ENCODE peak calls at places on chromosomes 7 and 10, in seven cellular contexts. R is aorta, X is IMR-90, B is cardiac muscle cell, Q is psoas muscle, A is Panc1, V is hepatocyte. T is an unnamed sample. For H3K36me3 and H3K27me3, the result is how much of the 10 kb centered on the place peaks cover.

GRCh38 chr10:70828923-70829322 is 13.2 kb downstream of the SGPL1 start:
- DNase-seq in V (no peak), X (no peak), A (no peak), Q (no peak), B (no peak), R (no peak), T (no peak)

GRCh38 chr7:36749282-36749960 is 25.1 kb upstream of the AOAH start:
- DNase-seq in B (no peak), X (peak), Q (no peak), A (no peak), V (peak), R (no peak), T (no peak)

GRCh38 chr7:50693475-50693874 is 89.2 kb downstream of the GRB10 start:
- DNase-seq in A (no peak), V (no peak), X (no peak), R (no peak), Q (no peak), B (no peak), T (no peak)

GRCh38 chr10:114499630-114500190 is 95.4 kb upstream of the AFAP1L2 start:
- DNase-seq in V (peak), R (no peak), X (no peak), Q (no peak), A (no peak), B (no peak), T (no peak)

GRCh38 chr7:121505540-121506182 is 109.6 kb upstream of the FAM3C start:
- DNase-seq in X (no peak), Q (no peak), V (no peak), R (no peak), B (no peak), A (no peak), T (no peak)

GRCh38 chr7:150986099-150986512 is 4.7 kb upstream of the NOS3 start:
- DNase-seq in A (no peak), V (peak), X (peak), Q (peak), B (peak), R (no peak), T (no peak)

GRCh38 chr7:120783721-120784120 is 74.2 kb downstream of the TSPAN12 start:
- DNase-seq in Q (no peak), X (no peak), A (no peak), B (no peak), R (no peak), V (no peak), T (no peak)

GRCh38 chr7:66781408-66782090 is 41.0 kb downstream of the RABGEF1 start:
- DNase-seq in Q (no peak), V (no peak), A (no peak), B (no peak), X (no peak), R (no peak), T (no peak)

GRCh38 chr10:24603333-24603732 is 120.4 kb downstream of the ARHGAP21 start:
- DNase-seq in R (no peak), Q (no peak), B (no peak), A (no peak), X (peak), V (no peak), T (no peak)

GRCh38 chr7:74354009-74354408 is 64.8 kb downstream of the CLIP2 start:
- DNase-seq in X (no peak), B (no peak), V (no peak), Q (no peak), A (no peak), R (no peak), T (no peak)

GRCh38 chr10:101766306-101766705 is 9.6 kb downstream of the FGF8 start:
- DNase-seq in V (no peak), B (no peak), X (no peak), A (no peak), R (no peak), Q (no peak), T (no peak)

GRCh38 chr7:3464900-3465622 is 164.0 kb downstream of the SDK1 start:
- DNase-seq in X (no peak), Q (no peak), B (no peak), V (no peak), A (no peak), R (no peak), T (no peak)

GRCh38 chr7:83161186-83161585 is 1.5 kb downstream of the PCLO start:
- DNase-seq in X (no peak), B (peak), V (peak), R (no peak), Q (no peak), A (no peak), T (no peak)

GRCh38 chr10:98310721-98311120 is 42.7 kb upstream of the LOXL4 start:
- DNase-seq in A (no peak), Q (no peak), V (no peak), R (no peak), X (no peak), B (no peak), T (no peak)

GRCh38 chr10:95324436-95325268 is 33.8 kb upstream of the PDLIM1 start:
- DNase-seq in A (no peak), X (peak), R (no peak), B (peak), V (no peak), Q (no peak), T (no peak)
- H3K36me3 ChIP-seq in A (under half), X (under half), R (under half), B (under half), V (under half), Q (under half), T (under half)

GRCh38 chr7:925601-926000 is 28.9 kb downstream of the ADAP1 start:
- DNase-seq in R (peak), X (no peak), A (no peak), Q (peak), B (no peak), V (no peak), T (no peak)

GRCh38 chr7:924541-925231 is 29.8 kb downstream of the ADAP1 start:
- DNase-seq in R (peak), B (no peak), A (no peak), Q (peak), V (no peak), X (peak), T (no peak)

GRCh38 chr7:926061-927030 is 28.1 kb downstream of the ADAP1 start:
- DNase-seq in A (no peak), X (no peak), R (peak), V (peak), B (no peak), Q (peak), T (no peak)

GRCh38 chr7:929311-929711 is 25.2 kb downstream of the ADAP1 start:
- DNase-seq in B (no peak), Q (peak), A (no peak), X (no peak), R (peak), V (no peak), T (no peak)

GRCh38 chr7:927031-927671 is 27.3 kb downstream of the ADAP1 start:
- DNase-seq in X (no peak), Q (peak), V (no peak), B (no peak), R (peak), A (no peak), T (no peak)
- H3K27ac ChIP-seq in X (no peak), Q (no peak), V (peak), B (no peak), R (no peak), A (peak), T (no peak)

GRCh38 chr10:110642980-110643655 is 1.0 kb upstream of the RBM20 start:
- DNase-seq in X (no peak), Q (peak), A (no peak), R (no peak), V (peak), B (peak), T (no peak)

GRCh38 chr10:110643670-110644597 is at the start of gene RBM20:
- DNase-seq in R (peak), B (peak), Q (peak), V (peak), X (no peak), A (no peak), T (no peak)

GRCh38 chr10:110641256-110641655 is 2.9 kb upstream of the RBM20 start:
- DNase-seq in R (no peak), Q (peak), A (no peak), V (peak), X (peak), B (peak), T (peak)

GRCh38 chr10:110644598-110645462 is 694 bp downstream of the RBM20 start:
- DNase-seq in V (no peak), R (no peak), B (peak), A (no peak), X (no peak), Q (no peak), T (no peak)

GRCh38 chr10:110642204-110642979 is 1.7 kb upstream of the RBM20 start:
- DNase-seq in V (no peak), X (no peak), Q (no peak), B (no peak), R (no peak), A (no peak), T (no peak)
- H3K27me3 ChIP-seq in V (under half), X (under half), Q (under half), B (under half), R (under half), A (half or more), T (under half)

DNA sequence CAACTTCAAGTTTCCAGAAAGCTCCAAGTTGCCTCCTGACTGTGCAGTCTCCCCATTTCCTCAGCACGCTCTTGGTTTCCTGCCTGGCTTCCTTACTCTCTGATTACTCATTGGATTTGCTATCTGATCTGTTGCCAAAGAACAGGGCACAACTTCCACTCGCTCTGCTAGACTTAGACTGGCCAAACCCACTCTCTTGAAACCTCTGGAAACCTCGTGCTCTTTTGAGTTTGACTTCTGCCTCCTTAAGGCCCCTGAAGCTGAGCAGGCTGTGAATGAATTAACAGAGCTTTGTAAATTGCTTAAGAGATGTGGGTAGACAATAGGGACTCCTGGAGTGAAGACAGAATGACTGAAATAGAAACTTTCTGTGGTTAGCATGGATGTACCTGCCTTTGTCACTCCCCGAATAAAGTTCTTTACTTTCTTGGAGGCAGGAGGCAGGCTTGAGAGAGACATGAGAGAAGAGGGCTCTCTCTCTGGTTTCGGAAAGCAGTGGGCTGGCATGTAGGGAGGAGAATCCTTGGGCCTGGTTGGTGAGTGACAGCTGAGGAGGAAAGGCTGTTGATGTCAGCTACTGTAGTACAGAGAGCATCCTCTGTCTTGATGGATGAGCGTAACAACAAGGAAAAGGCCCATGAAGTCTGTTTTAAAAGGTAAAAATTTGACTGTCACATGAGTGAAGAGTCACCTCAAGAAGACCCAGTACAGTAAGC is 70.8 kb downstream of the CHN2 start:
- DNase-seq in R (no peak), A (no peak), X (no peak), Q (no peak), V (no peak), B (no peak), T (no peak)
- H3K36me3 ChIP-seq in R (under half), A (under half), X (under half), Q (under half), V (under half), B (under half), T (under half)

DNA sequence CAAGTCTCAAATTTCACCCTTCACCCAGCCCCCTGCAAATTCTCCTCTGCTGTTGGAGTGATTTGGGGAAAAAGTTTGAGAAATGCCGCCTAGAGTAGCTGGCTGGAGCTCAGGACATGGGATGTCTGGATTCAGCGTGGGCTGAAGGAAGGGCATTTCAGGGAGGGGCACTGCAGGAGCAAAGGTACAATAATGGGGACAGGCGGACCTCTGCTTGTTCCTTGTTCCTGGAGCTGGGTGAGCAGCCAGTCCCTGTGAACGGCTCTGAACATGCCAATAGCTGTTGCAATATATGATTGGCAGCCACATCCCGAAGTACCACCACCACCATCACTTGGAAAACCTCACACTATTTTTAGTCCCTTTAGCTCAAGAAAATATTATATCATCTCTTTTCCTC is 23.4 kb downstream of the ADRA2A start:
- DNase-seq in B (no peak), R (peak), V (no peak), X (no peak), Q (no peak), A (no peak), T (no peak)
- H3K27ac ChIP-seq in B (no peak), R (no peak), V (no peak), X (no peak), Q (no peak), A (no peak), T (no peak)

GRCh38 chr7:128201690-128202085 is 39.4 kb upstream of the LEP start:
- DNase-seq in A (no peak), Q (no peak), R (no peak), V (no peak), B (no peak), X (no peak), T (no peak)

GRCh38 chr7:128204455-128204854 is 36.6 kb upstream of the LEP start:
- DNase-seq in X (no peak), B (no peak), V (no peak), Q (no peak), A (no peak), R (no peak), T (no peak)

GRCh38 chr7:128203710-128204214 is 37.3 kb upstream of the LEP start:
- DNase-seq in R (no peak), X (peak), Q (no peak), B (no peak), V (no peak), A (no peak), T (no peak)

GRCh38 chr7:128202287-128202957 is 38.7 kb upstream of the LEP start:
- DNase-seq in R (no peak), V (no peak), A (no peak), B (no peak), Q (no peak), X (no peak), T (no peak)

GRCh38 chr7:128203047-128203491 is 38.0 kb upstream of the LEP start:
- DNase-seq in A (no peak), B (no peak), Q (no peak), X (no peak), V (no peak), R (no peak), T (no peak)
- H3K27me3 ChIP-seq in A (under half), B (half or more), Q (half or more), X (half or more), V (under half), R (under half), T (under half)

DNA sequence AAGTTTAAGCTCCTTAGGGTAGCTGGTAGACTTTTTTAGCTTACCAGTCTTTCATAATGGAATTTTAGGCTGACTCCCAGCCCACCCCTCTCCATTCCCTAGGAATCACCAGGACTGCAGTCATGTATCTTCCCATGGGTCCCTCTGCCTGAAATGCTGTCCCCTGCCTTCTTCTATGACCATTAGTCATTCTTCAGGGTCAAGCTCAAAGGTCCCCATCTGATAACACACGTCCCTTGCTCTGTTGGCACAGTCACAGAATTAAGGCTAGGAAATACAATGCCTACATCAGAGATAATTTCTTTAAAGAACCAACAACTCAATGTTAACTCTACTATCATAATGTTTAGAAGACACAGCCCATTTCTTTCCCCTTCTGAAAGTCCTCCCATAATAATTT is 140.6 kb downstream of the RAPGEF5 start:
- DNase-seq in B (no peak), V (no peak), R (no peak), A (no peak), X (no peak), Q (no peak), T (no peak)
- H3K36me3 ChIP-seq in B (under half), V (under half), R (under half), A (under half), X (under half), Q (under half), T (under half)

GRCh38 chr7:116229359-116229758 is 19.0 kb downstream of the TES start:
- DNase-seq in Q (no peak), B (no peak), X (no peak), V (no peak), R (no peak), A (no peak), T (no peak)
- H3K27ac ChIP-seq in Q (no peak), B (no peak), X (no peak), V (no peak), R (peak), A (peak), T (no peak)

T was measured in iPS DF 6.9.